ENCODE peak calls at places on chromosomes 1 and 21, in five cellular contexts. C, H, Q, T and G are unnamed samples.
A peak's percentile ranks its signal among the peaks of the same experiment; 100 is the strongest.

GRCh38 chr1:193629875-193630274 is 443.5 kb upstream of the B3GALT2 start:
- DNase-seq in C (peak; percentile 64), H (no peak), Q (no peak), T (no peak), G (no peak)

GRCh38 chr1:198113302-198113701 is 43.5 kb upstream of the NEK7 start:
- DNase-seq in C (peak; percentile 91), H (no peak), Q (no peak), T (peak; percentile 76), G (no peak)

GRCh38 chr1:59667020-59667419 is 147.7 kb upstream of the HOOK1 start:
- DNase-seq in C (no peak), H (no peak), Q (no peak), T (no peak), G (no peak)

GRCh38 chr1:116836099-116836498 is 73.6 kb upstream of the PTGFRN start:
- DNase-seq in C (no peak), H (no peak), Q (no peak), T (no peak), G (no peak)

GRCh38 chr1:114093624-114094302 is 59.9 kb downstream of the SYT6 start:
- DNase-seq in C (peak; percentile 30), H (peak; percentile 12), Q (no peak), T (peak; percentile 28), G (no peak)

GRCh38 chr21:26966978-26967913 is at the start of gene ADAMTS5:
- DNase-seq in C (peak; percentile 67), H (peak; percentile 88), Q (peak; percentile 91), T (peak; percentile 69), G (peak; percentile 73)

GRCh38 chr21:18893411-18893810 is 489.8 kb upstream of the TMPRSS15 start:
- DNase-seq in C (no peak), H (no peak), Q (no peak), T (no peak), G (no peak)

GRCh38 chr1:43979528-43980254 is 681 bp downstream of the B4GALT2 start:
- DNase-seq in C (peak; percentile 63), H (peak; percentile 54), Q (peak; percentile 90), T (peak; percentile 41), G (peak; percentile 63)

GRCh38 chr21:42850866-42851391 is 28.4 kb downstream of the WDR4 start:
- DNase-seq in C (no peak), H (peak; percentile 71), Q (no peak), T (no peak), G (no peak)

GRCh38 chr1:44662683-44663030 is 11.6 kb downstream of the TMEM53 start:
- DNase-seq in C (no peak), H (no peak), Q (no peak), T (no peak), G (no peak)

GRCh38 chr21:34131586-34131985 is 58.2 kb downstream of the MRPS6 start:
- DNase-seq in C (no peak), H (no peak), Q (no peak), T (peak; percentile 15), G (no peak)

GRCh38 chr1:33228935-33229487 is 27.3 kb upstream of the ZNF362 start:
- DNase-seq in C (peak; percentile 96), H (no peak), Q (no peak), T (peak; percentile 92), G (no peak)

GRCh38 chr1:34631126-34631525 is 123.7 kb upstream of the GJB5 start:
- DNase-seq in C (no peak), H (no peak), Q (no peak), T (no peak), G (no peak)

GRCh38 chr1:85577421-85578320 is 2.9 kb upstream of the CCN1 start:
- DNase-seq in C (peak; percentile 89), H (peak; percentile 9), Q (peak; percentile 89), T (no peak), G (peak; percentile 36)

GRCh38 chr1:84892657-84893618 is at the start of gene LPAR3:
- DNase-seq in C (peak; percentile 35), H (no peak), Q (no peak), T (no peak), G (peak; percentile 52)

GRCh38 chr1:245692318-245692717 is 537.5 kb downstream of the KIF26B start:
- DNase-seq in C (no peak), H (no peak), Q (no peak), T (no peak), G (no peak)

GRCh38 chr1:8911416-8912309 is 33.2 kb upstream of the ENO1 start:
- DNase-seq in C (no peak), H (no peak), Q (no peak), T (no peak), G (no peak)

GRCh38 chr1:46218443-46218842 is 15.3 kb downstream of the LURAP1 start:
- DNase-seq in C (no peak), H (no peak), Q (no peak), T (no peak), G (no peak)

GRCh38 chr1:182611787-182612186 is 7.6 kb upstream of the RGS16 start:
- DNase-seq in C (no peak), H (no peak), Q (no peak), T (no peak), G (peak; percentile 71)

GRCh38 chr1:190908691-190909090 is 431.0 kb upstream of the BRINP3 start:
- DNase-seq in C (peak; percentile 21), H (no peak), Q (no peak), T (peak; percentile 61), G (no peak)

GRCh38 chr1:47191940-47192457 is 2.2 kb upstream of the PDZK1IP1 start:
- DNase-seq in C (no peak), H (no peak), Q (peak; percentile 70), T (no peak), G (no peak)

GRCh38 chr1:30807318-30808066 is 49.9 kb upstream of the LAPTM5 start:
- DNase-seq in C (peak; percentile 85), H (no peak), Q (no peak), T (no peak), G (no peak)

GRCh38 chr21:45455321-45456013 is 50.5 kb downstream of the COL18A1 start:
- DNase-seq in C (peak; percentile 72), H (peak; percentile 23), Q (no peak), T (peak; percentile 22), G (peak; percentile 22)

GRCh38 chr21:28943631-28944030 is 49.0 kb downstream of the LTN1 start:
- DNase-seq in C (peak; percentile 77), H (no peak), Q (no peak), T (peak; percentile 28), G (no peak)

GRCh38 chr21:33393348-33393747 is 9.9 kb upstream of the IFNGR2 start:
- DNase-seq in C (no peak), H (peak; percentile 51), Q (no peak), T (no peak), G (no peak)

GRCh38 chr1:106817626-106818025 is 238.8 kb upstream of the PRMT6 start:
- DNase-seq in C (no peak), H (no peak), Q (no peak), T (no peak), G (no peak)

GRCh38 chr1:20834192-20834591 is 47.1 kb upstream of the HP1BP3 start:
- DNase-seq in C (no peak), H (no peak), Q (no peak), T (no peak), G (no peak)

GRCh38 chr1:20834780-20835179 is 47.7 kb upstream of the HP1BP3 start:
- DNase-seq in C (no peak), H (no peak), Q (no peak), T (peak; percentile 21), G (no peak)

GRCh38 chr1:20836230-20836629 is 49.1 kb upstream of the HP1BP3 start:
- DNase-seq in C (no peak), H (no peak), Q (no peak), T (no peak), G (no peak)

GRCh38 chr1:20840731-20841130 is 53.6 kb upstream of the HP1BP3 start:
- DNase-seq in C (peak; percentile 33), H (no peak), Q (no peak), T (no peak), G (no peak)

GRCh38 chr1:20837554-20838192 is 50.6 kb upstream of the HP1BP3 start:
- DNase-seq in C (no peak), H (peak; percentile 75), Q (no peak), T (no peak), G (no peak)
- TF ChIP-seq CTCF in C (no peak), H (no peak), Q (no peak), T (no peak), G (no peak)

GRCh38 chr1:63557365-63557987 is 34.2 kb downstream of the EFCAB7 start:
- DNase-seq in C (peak; percentile 59), H (peak; percentile 54), Q (no peak), T (peak; percentile 67), G (peak; percentile 45)
- TF ChIP-seq CTCF in C (peak; percentile 72), H (peak; percentile 5), Q (no peak), T (peak; percentile 60), G (peak; percentile 71)

GRCh38 chr1:203055166-203055799 is 29.0 kb downstream of the PPFIA4 start:
- DNase-seq in C (no peak), H (no peak), Q (no peak), T (no peak), G (peak; percentile 54)
- TF ChIP-seq CTCF in C (no peak), H (no peak), Q (no peak), T (peak; percentile 7), G (peak; percentile 12)

GRCh38 chr1:229342902-229343587 is at the start of gene CCSAP:
- DNase-seq in C (peak; percentile 46), H (peak; percentile 41), Q (peak; percentile 90), T (peak; percentile 38), G (no peak)
- TF ChIP-seq CTCF in C (no peak), H (no peak), Q (no peak), T (no peak), G (no peak)

DNA sequence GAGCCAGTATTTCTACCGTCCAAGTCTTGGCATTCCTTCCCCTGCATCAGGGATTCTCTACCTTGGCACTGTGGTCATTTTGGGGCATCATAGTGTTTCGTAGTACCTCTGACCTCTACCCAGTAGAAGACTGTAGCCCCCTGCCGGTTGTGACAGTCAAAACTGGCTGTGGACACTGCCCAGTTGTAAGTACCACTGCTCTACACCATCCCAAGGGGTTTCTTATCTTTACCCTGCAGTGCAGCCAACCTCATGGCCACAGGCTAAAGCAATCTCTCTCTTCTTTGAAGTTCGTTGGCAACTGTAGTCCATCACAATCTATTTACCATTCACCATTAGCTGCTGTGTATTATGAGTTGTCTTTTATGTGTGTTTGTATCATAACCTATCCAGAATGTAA is 29.3 kb upstream of the ERO1B start:
- DNase-seq in C (no peak), H (no peak), Q (peak; percentile 18), T (no peak), G (no peak)
- TF ChIP-seq CTCF in C (no peak), H (no peak), Q (no peak), T (no peak), G (no peak)

DNA sequence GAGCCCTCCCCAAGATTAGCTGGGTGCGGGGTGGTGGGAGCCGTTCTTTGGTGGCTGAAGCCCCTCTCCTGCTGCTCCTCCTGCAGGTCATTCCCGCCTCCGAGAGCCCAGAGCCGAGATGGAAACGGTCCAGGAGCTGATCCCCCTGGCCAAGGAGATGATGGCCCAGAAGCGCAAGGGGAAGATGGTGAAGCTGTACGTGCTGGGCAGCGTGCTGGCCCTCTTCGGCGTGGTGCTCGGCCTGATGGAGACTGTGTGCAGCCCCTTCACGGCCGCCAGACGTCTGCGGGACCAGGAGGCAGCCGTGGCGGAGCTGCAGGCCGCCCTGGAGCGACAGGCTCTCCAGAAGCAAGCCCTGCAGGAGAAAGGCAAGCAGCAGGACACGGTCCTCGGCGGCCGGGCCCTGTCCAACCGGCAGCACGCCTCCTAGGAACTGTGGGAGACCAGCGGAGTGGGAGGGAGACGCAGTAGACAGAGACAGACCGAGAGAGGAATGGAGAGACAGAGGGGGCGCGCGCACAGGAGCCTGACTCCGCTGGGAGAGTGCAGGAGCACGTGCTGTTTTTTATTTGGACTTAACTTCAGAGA is 449 bp downstream of the G0S2 start:
- DNase-seq in C (peak; percentile 54), H (no peak), Q (peak; percentile 85), T (peak; percentile 16), G (peak; percentile 60)
- TF ChIP-seq CTCF in C (no peak), H (no peak), Q (no peak), T (no peak), G (no peak)

GRCh38 chr21:31558839-31559367 is 100.6 kb upstream of the SOD1 start:
- DNase-seq in C (peak; percentile 97), H (peak; percentile 7), Q (peak; percentile 96), T (peak; percentile 76), G (peak; percentile 97)
- TF ChIP-seq CTCF in C (peak; percentile 25), H (no peak), Q (no peak), T (no peak), G (peak; percentile 11)